ENCODE peak calls at places on chromosomes 2 and 18, in six cellular contexts. One of them, this sample, is unnamed.

GRCh38 chr18:31497711-31498449 is at the start of gene DSG2:
- DNase-seq in GM12878: no peak
- DNase-seq in GM23338: peak; percentile 90
- DNase-seq in A549: peak; percentile 54
- DNase-seq in K562: peak; percentile 83
- DNase-seq in HepG2: peak; percentile 43
- DNase-seq in this sample: peak; percentile 42

GRCh38 chr2:173986805-173987204 is 21.6 kb upstream of the SP3 start:
- DNase-seq in A549: no peak
- DNase-seq in HepG2: peak; percentile 69
- DNase-seq in GM12878: no peak
- DNase-seq in GM23338: no peak
- DNase-seq in K562: no peak
- DNase-seq in this sample: no peak

GRCh38 chr2:139353874-139354273 is 573.7 kb upstream of the NXPH2 start:
- DNase-seq in A549: no peak
- DNase-seq in GM23338: peak; percentile 5
- DNase-seq in GM12878: no peak
- DNase-seq in HepG2: no peak
- DNase-seq in K562: no peak
- DNase-seq in this sample: no peak

GRCh38 chr18:39742015-39742466 is 2176.4 kb upstream of the CELF4 start:
- DNase-seq in GM23338: no peak
- DNase-seq in GM12878: no peak
- DNase-seq in K562: no peak
- DNase-seq in A549: no peak
- DNase-seq in HepG2: no peak
- DNase-seq in this sample: no peak

GRCh38 chr2:54457326-54458023 is 1.3 kb downstream of the SPTBN1 start:
- DNase-seq in A549: peak; percentile 39
- DNase-seq in K562: no peak
- DNase-seq in GM23338: peak; percentile 78
- DNase-seq in GM12878: no peak
- DNase-seq in HepG2: peak; percentile 59
- DNase-seq in this sample: no peak

GRCh38 chr2:111694690-111695089 is 189.3 kb downstream of the ANAPC1 start:
- DNase-seq in A549: no peak
- DNase-seq in GM12878: no peak
- DNase-seq in HepG2: no peak
- DNase-seq in GM23338: no peak
- DNase-seq in K562: no peak
- DNase-seq in this sample: no peak

GRCh38 chr2:190221438-190221837 is 98.2 kb downstream of the HIBCH start:
- DNase-seq in A549: no peak
- DNase-seq in HepG2: no peak
- DNase-seq in GM23338: no peak
- DNase-seq in K562: no peak
- DNase-seq in GM12878: no peak
- DNase-seq in this sample: no peak

GRCh38 chr2:75224636-75225094 is 25.3 kb upstream of the TACR1 start:
- DNase-seq in A549: no peak
- DNase-seq in K562: no peak
- DNase-seq in HepG2: no peak
- DNase-seq in GM23338: no peak
- DNase-seq in GM12878: no peak
- DNase-seq in this sample: no peak

GRCh38 chr2:234494361-234495075 is 2.4 kb downstream of the ARL4C start:
- DNase-seq in K562: peak; percentile 3
- DNase-seq in HepG2: no peak
- DNase-seq in A549: peak; percentile 49
- DNase-seq in GM23338: peak; percentile 58
- DNase-seq in GM12878: no peak
- DNase-seq in this sample: no peak

GRCh38 chr2:171836151-171836910 is 57.7 kb downstream of the SLC25A12 start:
- DNase-seq in HepG2: no peak
- DNase-seq in GM23338: no peak
- DNase-seq in A549: no peak
- DNase-seq in K562: no peak
- DNase-seq in GM12878: no peak
- DNase-seq in this sample: no peak

GRCh38 chr2:181627545-181627944 is 29.4 kb downstream of the CERKL start:
- DNase-seq in A549: no peak
- DNase-seq in GM23338: no peak
- DNase-seq in GM12878: no peak
- DNase-seq in HepG2: no peak
- DNase-seq in K562: no peak
- DNase-seq in this sample: no peak

GRCh38 chr2:100178085-100178788 is 35.8 kb upstream of the AFF3 start:
- DNase-seq in A549: peak; percentile 62
- DNase-seq in HepG2: peak; percentile 55
- DNase-seq in K562: peak; percentile 90
- DNase-seq in GM12878: peak; percentile 5
- DNase-seq in GM23338: peak; percentile 97
- DNase-seq in this sample: no peak

GRCh38 chr2:239703834-239704233 is 303.0 kb upstream of the HDAC4 start:
- DNase-seq in HepG2: no peak
- DNase-seq in A549: no peak
- DNase-seq in K562: no peak
- DNase-seq in GM23338: no peak
- DNase-seq in GM12878: no peak
- DNase-seq in this sample: no peak

GRCh38 chr18:8684577-8684976 is 20.8 kb upstream of the MTCL1 start:
- DNase-seq in K562: no peak
- DNase-seq in GM23338: no peak
- DNase-seq in A549: no peak
- DNase-seq in GM12878: no peak
- DNase-seq in HepG2: no peak
- DNase-seq in this sample: no peak

GRCh38 chr18:12011199-12011961 is 30.1 kb downstream of the IMPA2 start:
- DNase-seq in GM23338: no peak
- DNase-seq in A549: no peak
- DNase-seq in K562: no peak
- DNase-seq in GM12878: no peak
- DNase-seq in HepG2: no peak
- DNase-seq in this sample: no peak

GRCh38 chr2:57182941-57183340 is 863.7 kb upstream of the VRK2 start:
- DNase-seq in GM12878: no peak
- DNase-seq in GM23338: no peak
- DNase-seq in A549: no peak
- DNase-seq in K562: no peak
- DNase-seq in HepG2: no peak
- DNase-seq in this sample: no peak

GRCh38 chr2:129062160-129062912 is 743.7 kb upstream of the HS6ST1 start:
- DNase-seq in A549: no peak
- DNase-seq in HepG2: no peak
- DNase-seq in K562: no peak
- DNase-seq in GM12878: no peak
- DNase-seq in GM23338: no peak
- DNase-seq in this sample: no peak

GRCh38 chr2:98299506-98299905 is 46.8 kb upstream of the CNGA3 start:
- DNase-seq in GM23338: no peak
- DNase-seq in K562: no peak
- DNase-seq in A549: no peak
- DNase-seq in HepG2: no peak
- DNase-seq in GM12878: no peak
- DNase-seq in this sample: no peak

GRCh38 chr2:98744595-98744994 is 13.7 kb upstream of the MGAT4A start:
- DNase-seq in GM23338: no peak
- DNase-seq in A549: no peak
- DNase-seq in K562: no peak
- DNase-seq in HepG2: no peak
- DNase-seq in GM12878: no peak
- DNase-seq in this sample: no peak

GRCh38 chr2:202721621-202722020 is 86.9 kb downstream of the FAM117B start:
- DNase-seq in GM12878: no peak
- DNase-seq in GM23338: peak; percentile 26
- DNase-seq in HepG2: peak; percentile 6
- DNase-seq in K562: no peak
- DNase-seq in A549: no peak
- DNase-seq in this sample: no peak

GRCh38 chr2:78592547-78592946 is 433.0 kb upstream of the REG3G start:
- DNase-seq in HepG2: no peak
- DNase-seq in GM23338: peak; percentile 39
- DNase-seq in GM12878: no peak
- DNase-seq in K562: no peak
- DNase-seq in A549: no peak
- DNase-seq in this sample: no peak

GRCh38 chr2:80199504-80199903 is 105.0 kb downstream of the LRRTM1 start:
- DNase-seq in GM12878: no peak
- DNase-seq in A549: no peak
- DNase-seq in GM23338: peak; percentile 21
- DNase-seq in K562: no peak
- DNase-seq in HepG2: no peak
- DNase-seq in this sample: no peak
- H3K4me3 ChIP-seq in GM12878: no peak overlapping the region
- H3K4me3 ChIP-seq in A549: no peak overlapping the region
- H3K4me3 ChIP-seq in GM23338: no peak overlapping the region
- H3K4me3 ChIP-seq in K562: no peak overlapping the region
- H3K4me3 ChIP-seq in HepG2: no peak overlapping the region
- H3K4me3 ChIP-seq in this sample: no peak overlapping the region

GRCh38 chr18:14921547-14921946 is 173.6 kb downstream of the ANKRD30B start:
- DNase-seq in K562: no peak
- DNase-seq in GM12878: no peak
- DNase-seq in GM23338: no peak
- DNase-seq in A549: no peak
- DNase-seq in HepG2: no peak
- DNase-seq in this sample: no peak

GRCh38 chr18:14922031-14922430 is 174.1 kb downstream of the ANKRD30B start:
- DNase-seq in HepG2: no peak
- DNase-seq in GM23338: no peak
- DNase-seq in K562: no peak
- DNase-seq in GM12878: no peak
- DNase-seq in A549: no peak
- DNase-seq in this sample: no peak

GRCh38 chr18:14924226-14924625 is 176.3 kb downstream of the ANKRD30B start:
- DNase-seq in K562: no peak
- DNase-seq in A549: no peak
- DNase-seq in GM23338: no peak
- DNase-seq in HepG2: no peak
- DNase-seq in GM12878: no peak
- DNase-seq in this sample: no peak

GRCh38 chr18:14920976-14921375 is 173.0 kb downstream of the ANKRD30B start:
- DNase-seq in A549: no peak
- DNase-seq in GM23338: no peak
- DNase-seq in HepG2: no peak
- DNase-seq in GM12878: no peak
- DNase-seq in K562: no peak
- DNase-seq in this sample: no peak

DNA sequence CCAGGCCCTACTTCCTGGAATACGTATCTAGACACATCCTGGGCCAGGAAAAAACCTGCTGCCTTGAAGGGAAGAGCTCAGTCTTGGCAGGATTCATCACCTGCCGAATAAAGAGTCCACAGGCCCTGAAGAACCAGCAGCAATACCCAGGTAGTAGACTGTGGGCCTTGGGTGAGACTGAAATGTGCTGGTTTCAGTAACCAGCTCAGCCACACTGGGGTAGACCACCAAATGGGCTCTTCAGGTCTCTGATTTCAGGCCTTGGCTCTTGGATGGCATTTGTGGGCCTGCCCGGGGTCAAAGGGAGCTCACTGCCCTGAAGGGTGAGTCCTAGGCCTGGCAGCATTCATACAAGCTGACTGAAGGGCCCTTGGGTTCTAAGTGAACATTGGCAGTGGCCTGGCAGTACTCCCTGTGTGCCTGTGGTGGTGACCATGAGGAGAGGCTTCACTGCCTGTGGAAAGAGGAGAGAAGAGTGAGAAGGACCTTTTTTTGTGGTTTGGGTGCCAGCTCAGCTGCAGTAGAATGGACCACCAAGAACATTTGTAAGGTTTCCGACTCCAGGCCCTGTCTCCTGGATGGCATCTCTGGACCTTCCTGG is 175.1 kb downstream of the ANKRD30B start:
- DNase-seq in GM12878: no peak
- DNase-seq in GM23338: no peak
- DNase-seq in HepG2: no peak
- DNase-seq in K562: no peak
- DNase-seq in A549: no peak
- DNase-seq in this sample: no peak
- TF ChIP-seq REST in GM12878: no peak
- TF ChIP-seq REST in GM23338: no peak
- TF ChIP-seq REST in HepG2: no peak
- TF ChIP-seq REST in K562: no peak
- TF ChIP-seq REST in A549: no peak
- TF ChIP-seq REST in this sample: no peak

GRCh38 chr18:73626859-73627258 is 520.8 kb downstream of the FBXO15 start:
- DNase-seq in HepG2: no peak
- DNase-seq in GM23338: no peak
- DNase-seq in K562: no peak
- DNase-seq in GM12878: no peak
- DNase-seq in A549: no peak
- DNase-seq in this sample: no peak
- H3K27ac ChIP-seq in HepG2: no peak overlapping the region
- H3K27ac ChIP-seq in GM23338: no peak overlapping the region
- H3K27ac ChIP-seq in K562: no peak overlapping the region
- H3K27ac ChIP-seq in GM12878: no peak overlapping the region
- H3K27ac ChIP-seq in A549: no peak overlapping the region
- H3K27ac ChIP-seq in this sample: no peak overlapping the region

GRCh38 chr2:42031281-42031680 is 16.5 kb upstream of the PKDCC start:
- DNase-seq in HepG2: no peak
- DNase-seq in K562: no peak
- DNase-seq in A549: no peak
- DNase-seq in GM23338: no peak
- DNase-seq in GM12878: no peak
- DNase-seq in this sample: no peak

GRCh38 chr2:42028571-42029148 is 19.2 kb upstream of the PKDCC start:
- DNase-seq in HepG2: no peak
- DNase-seq in GM12878: peak; percentile 66
- DNase-seq in K562: no peak
- DNase-seq in A549: no peak
- DNase-seq in GM23338: no peak
- DNase-seq in this sample: no peak

GRCh38 chr2:42030829-42031228 is 17.0 kb upstream of the PKDCC start:
- DNase-seq in HepG2: no peak
- DNase-seq in GM23338: no peak
- DNase-seq in GM12878: no peak
- DNase-seq in K562: no peak
- DNase-seq in A549: no peak
- DNase-seq in this sample: no peak

GRCh38 chr2:42030196-42030759 is 17.5 kb upstream of the PKDCC start:
- DNase-seq in GM23338: peak; percentile 81
- DNase-seq in GM12878: no peak
- DNase-seq in K562: no peak
- DNase-seq in HepG2: no peak
- DNase-seq in A549: no peak
- DNase-seq in this sample: no peak

DNA sequence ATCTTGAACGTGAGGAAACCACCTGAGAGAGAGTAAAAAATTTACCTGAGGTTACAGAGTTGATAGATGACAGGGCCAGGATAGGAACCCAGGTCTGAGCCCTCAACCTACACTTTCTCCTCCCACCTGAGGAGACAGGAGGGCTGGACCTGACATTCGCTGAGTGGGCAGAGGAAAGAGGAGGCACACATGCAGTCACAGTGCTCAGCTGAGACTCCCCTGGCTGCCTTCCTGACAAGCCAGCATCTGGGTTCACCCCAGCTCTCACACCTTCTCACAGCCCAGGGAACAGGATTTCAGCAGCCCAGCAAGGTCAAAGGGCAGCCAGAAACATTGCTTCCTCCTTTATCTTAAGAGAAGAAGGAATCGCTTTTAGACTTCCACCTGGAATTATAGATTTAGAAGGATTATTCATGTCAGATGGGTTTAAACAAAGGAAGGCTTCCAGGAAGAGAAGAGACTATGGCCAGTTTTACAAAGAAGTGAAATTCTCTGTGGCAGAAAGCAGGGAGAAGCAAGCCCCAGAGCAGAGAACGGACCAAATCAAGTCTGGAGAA is 18.1 kb upstream of the PKDCC start:
- DNase-seq in A549: no peak
- DNase-seq in HepG2: no peak
- DNase-seq in GM23338: no peak
- DNase-seq in K562: no peak
- DNase-seq in GM12878: no peak
- DNase-seq in this sample: no peak
- H3K4me3 ChIP-seq in A549: no peak overlapping the region
- H3K4me3 ChIP-seq in HepG2: no peak overlapping the region
- H3K4me3 ChIP-seq in GM23338: no peak overlapping the region
- H3K4me3 ChIP-seq in K562: no peak overlapping the region
- H3K4me3 ChIP-seq in GM12878: no peak overlapping the region
- H3K4me3 ChIP-seq in this sample: no peak overlapping the region